ENCODE peak calls at places on chromosomes 6 and 20, in four cellular contexts. O, J, U and I are unnamed samples.

GRCh38 chr20:1060985-1061384 is 57.4 kb upstream of the PSMF1 start:
- DNase-seq in O (no peak), J (no peak), U (no peak), I (no peak)

GRCh38 chr6:1255646-1256365 is 56.1 kb upstream of the FOXQ1 start:
- DNase-seq in O (no peak), J (peak; percentile 28), U (no peak), I (no peak)

GRCh38 chr20:43681991-43682410 is 15.1 kb downstream of the MYBL2 start:
- DNase-seq in O (peak; percentile 83), J (no peak), U (no peak), I (peak; percentile 81)

GRCh38 chr6:39203804-39204495 is 25.3 kb downstream of the KCNK5 start:
- DNase-seq in O (no peak), J (no peak), U (peak; percentile 95), I (no peak)

GRCh38 chr6:125679128-125679527 is 70.3 kb upstream of the HEY2 start:
- DNase-seq in O (no peak), J (no peak), U (no peak), I (no peak)

GRCh38 chr20:4095639-4096038 is 80.3 kb upstream of the RNF24 start:
- DNase-seq in O (no peak), J (no peak), U (no peak), I (no peak)

GRCh38 chr6:160428818-160429744 is 80.9 kb downstream of the SLC22A3 start:
- DNase-seq in O (no peak), J (no peak), U (no peak), I (no peak)

GRCh38 chr6:142414462-142414861 is 112.7 kb downstream of the ADGRG6 start:
- DNase-seq in O (no peak), J (no peak), U (no peak), I (no peak)

GRCh38 chr6:107822154-107823046 is 1.7 kb downstream of the SCML4 start:
- DNase-seq in O (peak; percentile 72), J (peak; percentile 16), U (no peak), I (peak; percentile 64)

GRCh38 chr20:17655865-17656489 is 26.1 kb downstream of the RRBP1 start:
- DNase-seq in O (no peak), J (peak; percentile 52), U (no peak), I (no peak)

GRCh38 chr6:133948472-133948871 is 4.6 kb upstream of the TBPL1 start:
- DNase-seq in O (no peak), J (no peak), U (no peak), I (no peak)

GRCh38 chr6:161301338-161301737 is 27.5 kb upstream of the AGPAT4 start:
- DNase-seq in O (no peak), J (peak; percentile 74), U (no peak), I (no peak)

GRCh38 chr6:156878688-156879087 is 101.5 kb downstream of the ARID1B start:
- DNase-seq in O (no peak), J (no peak), U (no peak), I (no peak)

GRCh38 chr20:63946986-63947637 is 9.1 kb downstream of the UCKL1 start:
- DNase-seq in O (no peak), J (no peak), U (no peak), I (no peak)

GRCh38 chr6:54515013-54515412 is 206.8 kb downstream of the TINAG start:
- DNase-seq in O (no peak), J (no peak), U (no peak), I (no peak)

GRCh38 chr6:79672631-79673065 is 41.5 kb downstream of the SH3BGRL2 start:
- DNase-seq in O (peak; percentile 20), J (peak; percentile 75), U (no peak), I (peak; percentile 12)

GRCh38 chr6:15500901-15501805 is 161.7 kb downstream of the DTNBP1 start:
- DNase-seq in O (no peak), J (peak; percentile 42), U (no peak), I (no peak)

GRCh38 chr6:36724514-36725385 is 27.1 kb downstream of the RAB44 start:
- DNase-seq in O (peak; percentile 77), J (peak; percentile 78), U (peak; percentile 83), I (peak; percentile 67)

GRCh38 chr6:155186052-155186658 is 77.7 kb upstream of the CLDN20 start:
- DNase-seq in O (no peak), J (no peak), U (no peak), I (no peak)

GRCh38 chr20:40339661-40340449 is 349.2 kb downstream of the MAFB start:
- DNase-seq in O (no peak), J (no peak), U (no peak), I (no peak)

GRCh38 chr6:12010635-12011275 is 1.4 kb upstream of the HIVEP1 start:
- DNase-seq in O (peak; percentile 48), J (no peak), U (peak; percentile 83), I (peak; percentile 54)

GRCh38 chr20:56359212-56360132 is 698 bp downstream of the FAM210B start:
- DNase-seq in O (no peak), J (peak; percentile 86), U (peak; percentile 65), I (no peak)

GRCh38 chr20:1718604-1719384 is 61.2 kb upstream of the SIRPG start:
- DNase-seq in O (no peak), J (peak; percentile 14), U (no peak), I (no peak)

GRCh38 chr20:49412953-49413352 is 69.5 kb downstream of the KCNB1 start:
- DNase-seq in O (no peak), J (no peak), U (no peak), I (no peak)
- TF ChIP-seq CTCF in O (no peak), J (no peak), U (no peak), I (no peak)

GRCh38 chr6:41021832-41022231 is 17.2 kb downstream of the UNC5CL start:
- DNase-seq in O (no peak), J (peak; percentile 65), U (no peak), I (no peak)
- TF ChIP-seq CTCF in O (no peak), J (peak; percentile 50), U (no peak), I (peak; percentile 9)

DNA sequence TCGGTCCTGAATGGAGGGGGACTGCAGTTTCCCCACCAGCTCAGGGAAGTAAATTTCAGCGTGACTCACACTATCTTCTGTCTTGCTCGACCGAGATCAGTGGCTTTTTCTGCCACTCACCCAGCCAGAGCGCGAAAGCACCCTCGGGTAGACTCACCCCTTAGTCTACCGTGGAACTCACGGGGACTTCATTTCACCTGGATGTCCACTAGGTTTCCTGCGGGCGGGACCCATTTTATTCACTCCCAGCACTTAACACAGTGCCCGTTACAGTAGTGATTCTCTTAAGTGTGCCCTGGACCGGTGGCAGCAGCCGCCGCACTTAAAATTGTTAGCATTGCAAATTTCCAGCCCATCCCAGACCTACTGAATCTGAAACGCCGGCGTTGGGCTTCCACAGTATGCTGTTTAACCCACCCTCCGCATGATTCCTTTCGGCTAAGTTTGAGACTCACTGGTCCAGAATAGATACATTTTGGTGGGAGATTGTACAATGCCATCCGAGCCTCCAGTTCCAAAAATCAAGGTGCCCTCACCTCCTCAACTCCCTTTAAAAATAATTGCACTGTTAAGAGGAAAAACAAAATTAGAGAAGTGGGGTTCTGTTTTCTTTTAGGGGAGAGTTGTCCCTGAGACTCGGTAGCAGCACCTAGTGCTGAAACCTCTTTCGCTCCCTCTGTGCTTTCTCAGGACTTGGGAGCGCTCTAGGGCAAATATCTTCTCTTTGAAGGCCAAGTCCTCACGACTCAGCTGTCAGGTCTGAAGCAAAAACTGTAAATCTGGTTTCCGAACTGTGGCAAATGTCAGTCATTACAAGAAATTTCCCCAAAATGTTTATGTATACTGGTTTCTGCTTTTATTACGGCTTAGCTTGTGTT is 1.0 kb downstream of the SMPDL3A start:
- DNase-seq in O (peak; percentile 57), J (peak; percentile 61), U (no peak), I (peak; percentile 44)
- TF ChIP-seq CTCF in O (no peak), J (peak; percentile 35), U (no peak), I (no peak)

DNA sequence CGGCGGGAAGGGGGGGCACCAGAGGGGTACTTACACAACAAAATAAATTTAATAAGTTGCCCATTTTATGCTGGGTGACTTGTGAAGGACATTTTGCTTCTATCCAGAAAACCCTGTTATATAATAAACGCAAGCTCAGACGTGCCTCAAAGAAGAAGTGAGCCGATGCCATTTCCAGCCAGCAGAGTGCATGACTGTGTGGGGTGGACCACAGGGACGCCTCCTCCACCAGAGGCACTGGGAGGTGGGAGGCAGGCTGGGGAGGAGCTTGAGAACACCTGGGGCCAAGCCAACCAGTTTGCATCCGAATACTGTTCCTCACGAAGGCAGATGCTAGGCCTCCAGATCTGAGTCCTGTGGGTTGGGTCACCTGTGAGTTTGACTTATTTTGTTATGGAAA is 363.9 kb downstream of the RNGTT start:
- DNase-seq in O (no peak), J (no peak), U (no peak), I (no peak)
- TF ChIP-seq CTCF in O (no peak), J (no peak), U (no peak), I (peak; percentile 37)

DNA sequence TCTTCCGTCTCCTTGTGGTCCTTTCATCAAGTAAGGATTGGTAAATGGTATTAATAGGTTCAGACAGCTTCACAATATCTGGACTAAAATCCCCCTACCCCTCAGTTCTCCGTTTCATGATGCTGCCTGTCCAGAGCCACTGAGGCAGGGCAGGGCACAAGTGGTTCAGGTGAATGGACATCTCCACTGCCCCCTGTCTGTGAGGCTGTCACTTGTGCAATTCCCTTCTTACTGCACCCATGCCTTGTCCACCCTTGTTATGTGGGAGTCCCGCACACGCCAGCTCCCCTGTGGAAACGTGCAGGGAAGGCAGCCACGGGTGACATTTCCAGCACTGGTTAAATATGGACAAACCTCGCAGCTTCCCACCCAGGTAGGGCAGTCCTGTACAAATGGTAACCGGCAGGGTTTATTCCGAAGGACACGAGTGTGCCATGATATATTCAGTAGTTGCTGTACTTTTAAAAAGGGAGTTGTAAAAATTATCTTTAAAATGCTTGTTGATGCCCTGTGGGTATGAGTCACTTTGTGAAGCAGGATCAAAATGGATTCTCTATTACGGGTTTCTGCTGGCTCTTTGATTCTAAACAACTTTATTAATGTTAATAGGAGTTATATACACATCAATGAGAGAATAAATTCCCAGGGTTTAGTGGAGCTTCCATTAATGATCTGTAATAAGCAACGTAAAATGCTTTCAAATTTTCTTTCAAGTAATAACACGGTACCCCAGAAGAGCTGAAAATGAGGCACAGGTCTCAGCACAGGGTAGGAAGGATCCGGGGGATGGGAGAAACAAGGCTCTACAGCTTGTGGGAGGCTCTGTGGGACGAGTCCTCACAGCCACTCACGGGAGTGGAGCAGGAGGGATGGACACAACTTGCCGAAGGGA is 73.4 kb downstream of the FYN start:
- DNase-seq in O (no peak), J (no peak), U (no peak), I (no peak)
- TF ChIP-seq CTCF in O (no peak), J (peak; percentile 34), U (no peak), I (no peak)

GRCh38 chr20:8018928-8019177 is 708 bp downstream of the TMX4 start:
- DNase-seq in O (no peak), J (peak; percentile 41), U (no peak), I (no peak)
- TF ChIP-seq CTCF in O (no peak), J (no peak), U (no peak), I (peak; percentile 24)

DNA sequence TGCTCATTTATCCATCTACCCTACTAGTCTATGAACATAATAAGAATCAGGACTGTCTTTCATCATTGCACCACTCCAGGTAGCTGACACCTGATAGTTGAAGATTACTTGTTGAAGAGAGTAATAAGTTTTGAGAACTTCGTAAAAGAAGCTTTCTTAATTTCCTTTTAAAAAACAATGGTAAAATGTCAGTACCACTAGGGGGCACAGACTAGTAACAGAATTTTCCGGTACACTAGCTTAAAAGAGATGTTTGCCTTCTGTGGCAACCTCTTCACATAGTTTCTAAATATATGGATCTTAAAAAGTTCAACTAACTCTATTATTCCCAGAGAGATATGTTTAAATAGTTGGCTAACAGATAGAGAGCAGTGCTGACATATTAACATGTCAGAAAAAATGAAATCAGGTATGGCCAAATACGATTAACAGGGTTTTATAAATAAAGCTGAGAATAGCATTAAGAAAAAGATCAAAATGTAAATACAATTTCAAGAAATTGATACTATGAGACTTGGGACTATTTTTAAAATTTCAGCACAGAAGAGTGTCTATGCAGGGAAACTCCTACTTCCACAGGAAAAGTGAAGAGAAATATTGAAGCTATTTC is 5.4 kb upstream of the KCNQ5 start:
- DNase-seq in O (peak; percentile 36), J (peak; percentile 70), U (no peak), I (no peak)
- TF ChIP-seq CTCF in O (peak; percentile 33), J (peak; percentile 66), U (peak; percentile 47), I (peak; percentile 68)

GRCh38 chr6:31193206-31193605 is 22.7 kb upstream of the POU5F1 start:
- DNase-seq in O (no peak), J (no peak), U (no peak), I (no peak)
- TF ChIP-seq CTCF in O (no peak), J (no peak), U (no peak), I (no peak)